ENCODE peak calls at places on chromosomes 4 and X, in nine cellular contexts. One of them, this sample, is unnamed.

GRCh38 chr4:7557447-7557846 is 122.7 kb upstream of the PSAPL1 start:
- DNase-seq in tibial nerve: no peak
- DNase-seq in neural progenitor cell: no peak
- DNase-seq in cardiac muscle cell: no peak
- DNase-seq in uterus: no peak
- DNase-seq in pancreas: no peak
- DNase-seq in Peyer's patch: no peak
- DNase-seq in right atrium auricular region: no peak
- DNase-seq in astrocyte: peak; percentile 89
- DNase-seq in this sample: no peak

GRCh38 chr4:123749408-123749807 is 352.8 kb downstream of the SPRY1 start:
- DNase-seq in tibial nerve: no peak
- DNase-seq in neural progenitor cell: no peak
- DNase-seq in cardiac muscle cell: no peak
- DNase-seq in uterus: no peak
- DNase-seq in pancreas: no peak
- DNase-seq in Peyer's patch: no peak
- DNase-seq in right atrium auricular region: peak; percentile 79
- DNase-seq in astrocyte: no peak
- DNase-seq in this sample: no peak

GRCh38 chr4:138193963-138194362 is 48.2 kb downstream of the SLC7A11 start:
- DNase-seq in tibial nerve: no peak
- DNase-seq in neural progenitor cell: no peak
- DNase-seq in cardiac muscle cell: no peak
- DNase-seq in uterus: no peak
- DNase-seq in pancreas: no peak
- DNase-seq in Peyer's patch: no peak
- DNase-seq in right atrium auricular region: no peak
- DNase-seq in astrocyte: no peak
- DNase-seq in this sample: no peak

GRCh38 chrX:65035451-65035779 is 59.2 kb upstream of the ZC4H2 start:
- DNase-seq in tibial nerve: no peak
- DNase-seq in neural progenitor cell: peak; percentile 65
- DNase-seq in cardiac muscle cell: no peak
- DNase-seq in uterus: no peak
- DNase-seq in pancreas: peak; percentile 22
- DNase-seq in Peyer's patch: peak; percentile 22
- DNase-seq in right atrium auricular region: no peak
- DNase-seq in astrocyte: peak; percentile 2
- DNase-seq in this sample: no peak

GRCh38 chrX:97399400-97399799 is 515.7 kb downstream of the RPA4 start:
- DNase-seq in tibial nerve: no peak
- DNase-seq in neural progenitor cell: no peak
- DNase-seq in cardiac muscle cell: no peak
- DNase-seq in uterus: no peak
- DNase-seq in pancreas: no peak
- DNase-seq in Peyer's patch: no peak
- DNase-seq in right atrium auricular region: no peak
- DNase-seq in astrocyte: peak; percentile 76
- DNase-seq in this sample: no peak

GRCh38 chrX:17380221-17380620 is 5.2 kb downstream of the NHS start:
- DNase-seq in tibial nerve: no peak
- DNase-seq in neural progenitor cell: no peak
- DNase-seq in cardiac muscle cell: no peak
- DNase-seq in uterus: no peak
- DNase-seq in pancreas: no peak
- DNase-seq in Peyer's patch: no peak
- DNase-seq in right atrium auricular region: no peak
- DNase-seq in astrocyte: no peak
- DNase-seq in this sample: no peak

GRCh38 chr4:47553329-47554125 is 68.5 kb downstream of the ATP10D start:
- DNase-seq in tibial nerve: no peak
- DNase-seq in neural progenitor cell: no peak
- DNase-seq in cardiac muscle cell: no peak
- DNase-seq in uterus: no peak
- DNase-seq in pancreas: no peak
- DNase-seq in Peyer's patch: no peak
- DNase-seq in right atrium auricular region: no peak
- DNase-seq in astrocyte: no peak
- DNase-seq in this sample: no peak

GRCh38 chr4:96739101-96739500 is 899.2 kb downstream of the PDHA2 start:
- DNase-seq in tibial nerve: no peak
- DNase-seq in neural progenitor cell: no peak
- DNase-seq in cardiac muscle cell: no peak
- DNase-seq in uterus: no peak
- DNase-seq in pancreas: no peak
- DNase-seq in Peyer's patch: no peak
- DNase-seq in right atrium auricular region: no peak
- DNase-seq in astrocyte: peak; percentile 53
- DNase-seq in this sample: no peak

GRCh38 chrX:23503835-23504539 is 163.3 kb upstream of the PRDX4 start:
- DNase-seq in tibial nerve: peak; percentile 62
- DNase-seq in neural progenitor cell: no peak
- DNase-seq in cardiac muscle cell: peak; percentile 57
- DNase-seq in uterus: no peak
- DNase-seq in pancreas: peak; percentile 94
- DNase-seq in Peyer's patch: no peak
- DNase-seq in right atrium auricular region: peak; percentile 76
- DNase-seq in astrocyte: peak; percentile 91
- DNase-seq in this sample: no peak

GRCh38 chrX:151703487-151703886 is 8.2 kb downstream of the PRRG3 start:
- DNase-seq in tibial nerve: no peak
- DNase-seq in neural progenitor cell: no peak
- DNase-seq in cardiac muscle cell: peak; percentile 56
- DNase-seq in uterus: peak; percentile 28
- DNase-seq in pancreas: peak; percentile 49
- DNase-seq in Peyer's patch: no peak
- DNase-seq in right atrium auricular region: no peak
- DNase-seq in astrocyte: peak; percentile 21
- DNase-seq in this sample: no peak

GRCh38 chrX:26295425-26295824 is 79.5 kb downstream of the MAGEB5 start:
- DNase-seq in tibial nerve: no peak
- DNase-seq in neural progenitor cell: no peak
- DNase-seq in cardiac muscle cell: no peak
- DNase-seq in uterus: no peak
- DNase-seq in pancreas: no peak
- DNase-seq in Peyer's patch: no peak
- DNase-seq in right atrium auricular region: no peak
- DNase-seq in astrocyte: no peak
- DNase-seq in this sample: no peak

DNA sequence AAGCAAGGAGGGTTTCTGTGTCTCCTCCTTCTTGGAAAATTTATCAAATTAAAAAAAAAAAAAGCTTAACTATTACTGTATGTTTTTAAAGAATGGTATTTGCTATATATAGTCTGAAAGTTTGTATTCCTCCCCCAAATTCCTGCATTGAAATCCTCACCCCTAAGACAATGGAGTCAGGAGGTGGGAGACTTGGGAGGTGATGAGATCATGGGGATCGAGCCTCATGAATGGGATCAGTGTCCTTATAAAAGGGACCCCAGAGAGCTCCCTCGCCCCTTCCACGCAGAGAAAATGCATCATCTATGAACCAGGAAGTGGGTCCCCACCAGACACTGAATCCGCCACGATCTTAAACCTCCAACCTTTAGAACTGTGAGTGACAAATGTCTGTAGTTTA is 50.1 kb downstream of the DHRSX start:
- DNase-seq in tibial nerve: no peak
- DNase-seq in neural progenitor cell: peak; percentile 62
- DNase-seq in cardiac muscle cell: no peak
- DNase-seq in uterus: no peak
- DNase-seq in pancreas: no peak
- DNase-seq in Peyer's patch: no peak
- DNase-seq in right atrium auricular region: no peak
- DNase-seq in astrocyte: no peak
- DNase-seq in this sample: peak; percentile 26
- H3K27ac ChIP-seq in tibial nerve: no peak overlapping the region
- H3K27ac ChIP-seq in neural progenitor cell: peak overlapping the region; percentile 73
- H3K27ac ChIP-seq in cardiac muscle cell: no peak overlapping the region
- H3K27ac ChIP-seq in uterus: no peak overlapping the region
- H3K27ac ChIP-seq in pancreas: no peak overlapping the region
- H3K27ac ChIP-seq in Peyer's patch: no peak overlapping the region
- H3K27ac ChIP-seq in right atrium auricular region: no peak overlapping the region
- H3K27ac ChIP-seq in astrocyte: no peak overlapping the region
- H3K27ac ChIP-seq in this sample: no peak overlapping the region

DNA sequence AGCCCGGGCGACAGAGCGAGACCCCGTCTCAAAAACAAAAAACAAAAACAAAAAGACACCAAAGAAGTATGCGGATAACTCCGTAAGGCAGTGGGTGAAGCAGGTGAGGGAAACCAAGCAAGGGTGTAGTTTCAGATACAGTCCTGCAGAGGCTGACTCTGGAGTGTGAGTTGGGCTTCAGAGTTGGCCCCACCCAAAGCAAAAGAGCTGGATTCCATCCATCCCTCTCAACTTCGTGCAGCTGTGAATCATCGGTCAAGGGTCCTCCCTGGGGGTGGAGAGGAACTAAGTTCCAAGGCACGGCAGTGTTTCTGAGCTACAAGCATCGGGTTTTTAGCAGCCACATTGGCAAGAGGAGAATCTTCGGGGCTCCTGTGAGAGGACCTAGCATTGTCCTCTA is 43.9 kb upstream of the FAM9A start:
- DNase-seq in tibial nerve: no peak
- DNase-seq in neural progenitor cell: no peak
- DNase-seq in cardiac muscle cell: no peak
- DNase-seq in uterus: no peak
- DNase-seq in pancreas: no peak
- DNase-seq in Peyer's patch: no peak
- DNase-seq in right atrium auricular region: no peak
- DNase-seq in astrocyte: peak; percentile 82
- DNase-seq in this sample: no peak
- TF ChIP-seq CTCF in tibial nerve: no peak
- TF ChIP-seq CTCF in neural progenitor cell: no peak
- TF ChIP-seq CTCF in cardiac muscle cell: peak; percentile 35
- TF ChIP-seq CTCF in uterus: no peak
- TF ChIP-seq CTCF in pancreas: no peak
- TF ChIP-seq CTCF in Peyer's patch: no peak
- TF ChIP-seq CTCF in right atrium auricular region: no peak
- TF ChIP-seq CTCF in astrocyte: peak; percentile 17
- TF ChIP-seq CTCF in this sample: no peak

DNA sequence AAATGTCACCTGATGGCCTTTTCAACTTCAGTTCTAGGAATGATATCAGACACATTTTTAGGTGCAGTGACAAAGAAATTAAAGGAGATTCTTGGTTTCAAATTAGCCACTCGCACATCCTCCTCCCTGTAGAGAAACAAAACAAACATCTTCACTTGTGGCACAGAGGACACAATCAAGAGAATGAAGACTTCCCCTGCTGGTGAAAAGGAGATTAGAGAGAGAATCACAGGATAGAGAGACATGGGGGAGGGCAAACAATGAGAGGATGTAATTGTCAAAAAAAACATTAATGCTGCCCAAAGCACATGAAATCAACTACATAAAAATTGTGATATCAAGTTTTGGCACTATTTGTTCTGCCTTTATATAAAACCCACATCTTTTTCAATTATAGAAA is 34.5 kb downstream of the ACE2 start:
- DNase-seq in tibial nerve: no peak
- DNase-seq in neural progenitor cell: no peak
- DNase-seq in cardiac muscle cell: no peak
- DNase-seq in uterus: no peak
- DNase-seq in pancreas: no peak
- DNase-seq in Peyer's patch: no peak
- DNase-seq in right atrium auricular region: no peak
- DNase-seq in astrocyte: no peak
- DNase-seq in this sample: no peak
- H3K4me3 ChIP-seq in tibial nerve: no peak overlapping the region
- H3K4me3 ChIP-seq in neural progenitor cell: no peak overlapping the region
- H3K4me3 ChIP-seq in cardiac muscle cell: no peak overlapping the region
- H3K4me3 ChIP-seq in uterus: no peak overlapping the region
- H3K4me3 ChIP-seq in pancreas: no peak overlapping the region
- H3K4me3 ChIP-seq in Peyer's patch: no peak overlapping the region
- H3K4me3 ChIP-seq in right atrium auricular region: no peak overlapping the region
- H3K4me3 ChIP-seq in astrocyte: no peak overlapping the region
- H3K4me3 ChIP-seq in this sample: no peak overlapping the region

DNA sequence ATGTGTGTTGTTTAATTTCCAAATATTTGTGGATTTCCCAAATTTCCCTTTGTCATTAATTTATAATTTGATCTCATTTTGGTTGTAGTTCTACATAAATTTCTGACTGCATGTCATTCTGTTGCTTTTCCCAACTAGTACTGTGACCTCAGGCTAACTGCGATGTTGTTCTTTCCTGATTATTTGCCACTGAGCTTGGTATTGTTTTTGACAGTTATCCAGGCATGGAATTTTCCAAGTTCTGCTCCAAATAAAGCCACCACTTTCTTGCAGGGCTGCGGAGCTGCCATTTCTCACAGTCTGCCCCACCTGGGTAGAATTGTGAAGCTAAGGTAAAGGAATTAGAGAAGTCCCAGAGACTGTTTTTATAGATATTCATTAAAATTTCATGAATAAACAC is 328.8 kb downstream of the ZNF674 start:
- DNase-seq in tibial nerve: no peak
- DNase-seq in neural progenitor cell: no peak
- DNase-seq in cardiac muscle cell: no peak
- DNase-seq in uterus: no peak
- DNase-seq in pancreas: no peak
- DNase-seq in Peyer's patch: no peak
- DNase-seq in right atrium auricular region: no peak
- DNase-seq in astrocyte: no peak
- DNase-seq in this sample: no peak
- H3K27ac ChIP-seq in tibial nerve: no peak overlapping the region
- H3K27ac ChIP-seq in neural progenitor cell: no peak overlapping the region
- H3K27ac ChIP-seq in cardiac muscle cell: no peak overlapping the region
- H3K27ac ChIP-seq in uterus: no peak overlapping the region
- H3K27ac ChIP-seq in pancreas: no peak overlapping the region
- H3K27ac ChIP-seq in Peyer's patch: no peak overlapping the region
- H3K27ac ChIP-seq in right atrium auricular region: no peak overlapping the region
- H3K27ac ChIP-seq in astrocyte: no peak overlapping the region
- H3K27ac ChIP-seq in this sample: no peak overlapping the region